ENCODE peak calls at places on chromosomes 11 and 22, in seven cellular contexts. F is fibroblast of mammary gland, Y is kidney glomerular epithelial cell, X is sigmoid colon, K is HCT116, I is DMS153, A is GM23338. N is an unnamed sample.

GRCh38 chr11:72224587-72225410 is at the start of gene INPPL1:
- DNase-seq in Y (no peak), X (peak), F (peak), K (no peak), I (no peak), A (peak), N (peak)

GRCh38 chr11:95337972-95338429 is 107.0 kb upstream of the SESN3 start:
- DNase-seq in I (no peak), A (peak), X (no peak), Y (no peak), K (no peak), F (no peak), N (no peak)

GRCh38 chr22:45308624-45309421 is 911 bp upstream of the FAM118A start:
- DNase-seq in X (no peak), I (peak), A (peak), Y (no peak), F (no peak), K (peak), N (no peak)

GRCh38 chr22:23836281-23836680 is 2.5 kb downstream of the DERL3 start:
- DNase-seq in I (no peak), A (no peak), Y (no peak), K (no peak), F (no peak), X (peak), N (no peak)

GRCh38 chr11:121415861-121416260 is 36.3 kb upstream of the SORL1 start:
- DNase-seq in K (no peak), F (peak), Y (no peak), A (no peak), X (no peak), I (no peak), N (no peak)

GRCh38 chr11:953513-953912 is 27.8 kb downstream of the AP2A2 start:
- DNase-seq in F (no peak), Y (no peak), I (no peak), K (no peak), A (no peak), X (no peak), N (no peak)

GRCh38 chr11:83801799-83802198 is 515.6 kb upstream of the CCDC90B start:
- DNase-seq in Y (no peak), K (no peak), X (no peak), I (no peak), A (peak), F (no peak), N (peak)

GRCh38 chr11:75816561-75817239 is 1.7 kb downstream of the UVRAG start:
- DNase-seq in K (no peak), X (no peak), A (no peak), Y (no peak), F (peak), I (no peak), N (no peak)

GRCh38 chr11:18743365-18743764 is 17.4 kb upstream of the IGSF22 start:
- DNase-seq in I (no peak), Y (no peak), K (no peak), F (no peak), X (no peak), A (no peak), N (no peak)

GRCh38 chr22:19620742-19621371 is 93.4 kb upstream of the SEPTIN5 start:
- DNase-seq in K (no peak), Y (no peak), A (no peak), F (peak), X (no peak), I (peak), N (no peak)

GRCh38 chr22:48943567-48944432 is 883.9 kb downstream of the BRD1 start:
- DNase-seq in F (no peak), I (no peak), K (no peak), Y (no peak), X (peak), A (no peak), N (no peak)

GRCh38 chr11:69183613-69184012 is 27.9 kb downstream of the SMIM38 start:
- DNase-seq in A (no peak), K (no peak), F (no peak), I (no peak), Y (no peak), X (no peak), N (no peak)

GRCh38 chr22:49815641-49816071 is 12.0 kb downstream of the BRD1 start:
- DNase-seq in F (no peak), I (no peak), Y (peak), X (no peak), K (no peak), A (no peak), N (no peak)

GRCh38 chr11:132943737-132944556 is 588.4 kb downstream of the OPCML start:
- DNase-seq in I (peak), Y (no peak), K (no peak), X (no peak), A (peak), F (no peak), N (peak)

GRCh38 chr11:122099345-122100045 is 16.5 kb downstream of the BLID start:
- DNase-seq in X (no peak), A (no peak), K (no peak), Y (peak), F (peak), I (no peak), N (no peak)

GRCh38 chr22:43828711-43829447 is 16.8 kb upstream of the EFCAB6 start:
- DNase-seq in Y (no peak), K (no peak), F (peak), X (peak), A (peak), I (no peak), N (no peak)

GRCh38 chr11:120655589-120655988 is 144.0 kb downstream of the GRIK4 start:
- DNase-seq in X (no peak), K (no peak), F (no peak), A (no peak), Y (no peak), I (no peak), N (no peak)

GRCh38 chr11:82384308-82384707 is 349.4 kb downstream of the FAM181B start:
- DNase-seq in K (no peak), X (no peak), Y (no peak), A (peak), F (no peak), I (no peak), N (no peak)

GRCh38 chr11:22711212-22711770 is 44.9 kb downstream of the GAS2 start:
- DNase-seq in F (no peak), K (no peak), Y (no peak), A (no peak), X (no peak), I (no peak), N (no peak)

GRCh38 chr11:17531818-17532131 is 12.4 kb downstream of the USH1C start:
- DNase-seq in F (peak), X (no peak), A (no peak), K (no peak), I (no peak), Y (peak), N (no peak)

GRCh38 chr11:105763594-105763993 is 153.7 kb downstream of the GRIA4 start:
- DNase-seq in Y (no peak), K (no peak), I (no peak), F (no peak), X (no peak), A (no peak), N (no peak)